ENCODE peak calls at places on chromosomes 3 and 15, in ten cellular contexts. W is A549, Q is ovary, Z is GM12878, T is heart left ventricle, D is adrenal gland, H is transverse colon, B is Peyer's patch, P is body of pancreas, G is sigmoid colon. O is an unnamed sample.

GRCh38 chr3:81947359-81947758 is 185.9 kb upstream of the GBE1 start:
- DNase-seq in P (no peak), T (no peak), B (no peak), G (no peak), Q (no peak), Z (no peak), W (no peak), D (no peak), H (no peak), O (no peak)

GRCh38 chr15:98647026-98647773 is 1.1 kb upstream of the IGF1R start:
- DNase-seq in P (peak; percentile 81), Z (no peak), G (peak; percentile 89), H (peak; percentile 78), D (peak; percentile 72), Q (peak; percentile 91), B (peak; percentile 75), W (peak; percentile 83), T (peak; percentile 79), O (peak; percentile 38)

GRCh38 chr3:11944052-11944673 is 60.0 kb upstream of the SYN2 start:
- DNase-seq in B (no peak), P (peak; percentile 20), T (no peak), Z (no peak), Q (no peak), W (peak; percentile 56), H (peak; percentile 11), D (peak; percentile 62), G (no peak), O (peak; percentile 30)

GRCh38 chr15:33994005-33994615 is 25.8 kb downstream of the CHRM5 start:
- DNase-seq in H (no peak), B (no peak), D (no peak), W (no peak), Z (no peak), Q (no peak), G (no peak), P (no peak), T (no peak), O (no peak)

GRCh38 chr3:186239321-186239720 is 122.7 kb downstream of the DGKG start:
- DNase-seq in B (no peak), T (no peak), W (no peak), Q (no peak), G (no peak), H (no peak), P (peak; percentile 26), D (peak; percentile 66), Z (no peak), O (no peak)

GRCh38 chr3:110810356-110810755 is 261.3 kb upstream of the NECTIN3 start:
- DNase-seq in W (no peak), Z (no peak), B (no peak), Q (no peak), P (no peak), G (no peak), D (no peak), H (no peak), T (no peak), O (no peak)

GRCh38 chr3:186640473-186640818 is 247 bp downstream of the FETUB start:
- DNase-seq in B (no peak), T (no peak), Q (no peak), D (no peak), G (no peak), P (no peak), Z (no peak), H (no peak), W (peak; percentile 21), O (peak; percentile 74)

GRCh38 chr3:136818191-136818850 is 605 bp upstream of the SLC35G2 start:
- DNase-seq in Z (no peak), W (peak; percentile 71), H (peak; percentile 20), B (peak; percentile 47), Q (peak; percentile 20), T (peak; percentile 76), D (peak; percentile 92), P (peak; percentile 63), G (peak; percentile 69), O (peak; percentile 85)

GRCh38 chr15:40902605-40903561 is 8.6 kb downstream of the VPS18 start:
- DNase-seq in Q (no peak), P (peak; percentile 74), G (no peak), T (peak; percentile 57), H (no peak), W (no peak), D (peak; percentile 81), B (no peak), Z (no peak), O (no peak)

GRCh38 chr3:30331519-30331918 is 274.9 kb upstream of the TGFBR2 start:
- DNase-seq in W (no peak), T (no peak), Z (no peak), B (no peak), H (no peak), P (no peak), G (no peak), D (no peak), Q (no peak), O (no peak)

GRCh38 chr3:63912768-63913588 is 795 bp upstream of the SCAANT1 start:
- DNase-seq in H (peak; percentile 81), W (peak; percentile 54), Z (no peak), B (peak; percentile 87), T (peak; percentile 64), D (peak; percentile 89), P (peak; percentile 85), Q (peak; percentile 78), G (peak; percentile 92), O (peak; percentile 62)

GRCh38 chr3:21621396-21621695 is 129.7 kb downstream of the ZNF385D start:
- DNase-seq in W (no peak), H (no peak), D (no peak), Z (no peak), B (no peak), P (no peak), G (no peak), T (no peak), Q (no peak), O (no peak)

GRCh38 chr15:101121511-101122090 is 130.2 kb downstream of the CHSY1 start:
- DNase-seq in B (peak; percentile 85), P (peak; percentile 58), T (peak; percentile 89), W (no peak), H (peak; percentile 71), D (peak; percentile 89), G (peak; percentile 86), Q (peak; percentile 81), Z (no peak), O (no peak)

GRCh38 chr3:127675651-127676391 is 3.1 kb downstream of the ABTB1 start:
- DNase-seq in H (no peak), G (peak; percentile 57), P (no peak), T (no peak), W (no peak), Q (peak; percentile 23), D (peak; percentile 47), B (peak; percentile 43), Z (no peak), O (no peak)

DNA sequence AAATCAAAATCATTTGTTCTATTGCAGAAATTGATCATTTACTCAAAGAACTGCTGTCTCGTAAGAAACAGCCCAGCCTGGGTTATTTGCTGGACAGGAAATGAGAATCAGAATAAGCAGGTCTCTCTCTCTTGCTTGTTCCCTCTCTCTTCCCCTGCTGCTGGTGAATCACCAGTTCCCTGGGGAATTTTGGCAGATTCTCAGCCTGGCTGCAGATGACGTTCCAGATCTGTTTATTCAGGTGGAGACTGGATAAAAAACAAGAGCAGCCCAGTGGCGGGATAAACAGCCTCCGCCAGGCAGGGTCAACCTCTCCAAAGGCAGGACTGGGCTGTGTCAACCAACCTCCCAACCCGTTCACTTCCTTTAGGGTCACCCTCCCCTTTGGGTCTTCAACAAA is 72.1 kb downstream of the LRIG1 start:
- DNase-seq in G (peak; percentile 95), Z (no peak), T (peak; percentile 87), P (peak; percentile 95), H (peak; percentile 66), W (peak; percentile 32), D (peak; percentile 91), Q (peak; percentile 76), B (peak; percentile 64), O (peak; percentile 72)
- TF ChIP-seq POLR2A in G (no peak), Z (no peak), T (no peak), P (peak; percentile 30), H (no peak), W (no peak), D (no peak), Q (no peak), B (no peak), O (no peak)

GRCh38 chr3:171464462-171464861 is 4.3 kb upstream of the TNIK start:
- DNase-seq in W (no peak), H (no peak), P (no peak), Q (no peak), G (no peak), B (no peak), D (no peak), T (no peak), Z (no peak), O (no peak)
- TF ChIP-seq POLR2A in W (no peak), H (no peak), P (no peak), Q (no peak), G (no peak), B (no peak), D (no peak), T (no peak), Z (no peak), O (no peak)

DNA sequence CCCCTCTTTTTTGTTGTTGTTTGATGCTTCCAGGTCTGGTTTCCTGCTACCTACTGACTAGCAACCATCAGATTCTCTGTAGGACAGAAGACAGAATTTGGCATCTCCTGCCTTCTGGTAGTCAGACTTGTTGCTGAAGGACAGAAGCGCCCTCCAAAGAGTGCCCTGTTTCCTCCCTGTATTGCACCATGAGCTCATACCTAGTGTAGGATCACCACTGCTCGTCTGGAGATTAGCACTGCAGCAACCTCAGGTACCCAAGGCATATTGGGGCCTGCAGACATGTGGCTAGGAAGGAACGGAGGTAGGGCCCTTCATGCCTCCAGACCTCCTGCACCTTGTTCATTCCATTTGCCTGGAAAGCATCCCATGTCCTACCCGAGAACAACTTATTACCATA is 78.1 kb downstream of the NPTN start:
- DNase-seq in D (no peak), Z (no peak), B (no peak), Q (no peak), W (no peak), H (no peak), T (no peak), G (no peak), P (no peak), O (no peak)
- TF ChIP-seq POLR2A in D (no peak), Z (no peak), B (no peak), Q (no peak), W (no peak), H (no peak), T (no peak), G (no peak), P (no peak), O (no peak)

GRCh38 chr15:75067123-75067854 is 43.9 kb downstream of the PPCDC start:
- DNase-seq in P (no peak), Q (no peak), W (no peak), B (peak; percentile 53), H (no peak), G (no peak), Z (no peak), D (peak; percentile 39), T (no peak), O (peak; percentile 19)

GRCh38 chr15:75065851-75066509 is 42.6 kb downstream of the PPCDC start:
- DNase-seq in D (no peak), Q (no peak), Z (no peak), W (no peak), T (no peak), B (no peak), H (no peak), P (peak; percentile 1), G (no peak), O (no peak)

GRCh38 chr15:75070674-75071073 is 47.3 kb downstream of the PPCDC start:
- DNase-seq in W (no peak), T (no peak), Q (no peak), B (peak; percentile 34), G (no peak), H (no peak), D (peak; percentile 40), Z (no peak), P (no peak), O (no peak)

GRCh38 chr15:75068748-75069147 is 45.4 kb downstream of the PPCDC start:
- DNase-seq in D (no peak), W (no peak), P (no peak), G (no peak), B (no peak), Z (no peak), T (no peak), H (no peak), Q (no peak), O (no peak)

GRCh38 chr15:75069301-75069925 is 46.0 kb downstream of the PPCDC start:
- DNase-seq in D (peak; percentile 49), W (no peak), B (peak; percentile 69), G (no peak), T (no peak), P (peak; percentile 46), H (no peak), Z (peak; percentile 87), Q (no peak), O (no peak)
- TF ChIP-seq POLR2A in D (no peak), W (no peak), B (no peak), G (no peak), T (no peak), P (no peak), H (no peak), Z (peak; percentile 65), Q (no peak), O (no peak)

O was measured in H54.